ENCODE peak calls at places on chromosomes 11 and 22, in nine cellular contexts. C, H, A, I, Z, G, O, M and Q are unnamed samples.

GRCh38 chr22:26172389-26172990 is 3.2 kb downstream of the SEZ6L start:
- DNase-seq in A (no peak), Z (no peak), I (peak; percentile 36), G (peak; percentile 87), O (no peak), M (peak; percentile 52), H (no peak), C (peak; percentile 58), Q (no peak)

GRCh38 chr22:49929553-49929979 is 11.1 kb downstream of the CRELD2 start:
- DNase-seq in O (peak; percentile 70), H (no peak), I (peak; percentile 63), Z (peak; percentile 86), M (peak; percentile 73), G (peak; percentile 90), C (peak; percentile 85), A (peak; percentile 65), Q (no peak)

GRCh38 chr11:18105086-18105801 is 638 bp downstream of the SAAL1 start:
- DNase-seq in C (no peak), M (no peak), O (no peak), A (no peak), I (no peak), H (no peak), Z (no peak), G (no peak), Q (no peak)

GRCh38 chr11:33157103-33158027 is 3.9 kb downstream of the CSTF3 start:
- DNase-seq in I (no peak), H (no peak), G (no peak), M (peak; percentile 32), O (no peak), A (no peak), C (no peak), Z (no peak), Q (no peak)

GRCh38 chr11:120523196-120523595 is 11.6 kb downstream of the GRIK4 start:
- DNase-seq in I (no peak), O (no peak), A (no peak), Z (no peak), G (peak; percentile 68), H (no peak), C (no peak), M (no peak), Q (no peak)

GRCh38 chr11:40129276-40129675 is 1330.2 kb downstream of the LRRC4C start:
- DNase-seq in I (no peak), G (no peak), M (peak; percentile 3), Z (no peak), H (no peak), C (no peak), A (no peak), O (no peak), Q (no peak)

GRCh38 chr11:11411401-11411985 is 58.4 kb upstream of the CSNK2A3 start:
- DNase-seq in H (no peak), I (no peak), A (no peak), M (no peak), O (no peak), G (no peak), Z (no peak), C (no peak), Q (no peak)

GRCh38 chr11:48066881-48067800 is 86.8 kb downstream of the PTPRJ start:
- DNase-seq in M (peak; percentile 37), I (no peak), C (no peak), Z (no peak), H (peak; percentile 79), O (no peak), A (no peak), G (peak; percentile 46), Q (no peak)

GRCh38 chr22:17749605-17750395 is 24.5 kb downstream of the BID start:
- DNase-seq in M (no peak), C (no peak), I (no peak), Z (no peak), G (no peak), H (no peak), A (no peak), O (no peak), Q (no peak)

GRCh38 chr11:57793711-57794110 is 32.1 kb downstream of the CTNND1 start:
- DNase-seq in I (no peak), Z (no peak), O (no peak), H (no peak), C (no peak), M (no peak), A (no peak), G (peak; percentile 25), Q (no peak)

GRCh38 chr11:57787920-57788716 is 26.5 kb downstream of the CTNND1 start:
- DNase-seq in C (no peak), I (no peak), M (no peak), Z (no peak), H (no peak), G (peak; percentile 65), A (no peak), O (no peak), Q (no peak)

GRCh38 chr11:57792870-57793269 is 31.3 kb downstream of the CTNND1 start:
- DNase-seq in C (no peak), M (no peak), G (no peak), H (no peak), Z (no peak), A (no peak), O (no peak), I (peak; percentile 42), Q (no peak)

GRCh38 chr11:57791321-57792059 is 29.9 kb downstream of the CTNND1 start:
- DNase-seq in G (peak; percentile 58), H (no peak), M (no peak), A (no peak), Z (no peak), C (no peak), I (no peak), O (no peak), Q (no peak)

DNA sequence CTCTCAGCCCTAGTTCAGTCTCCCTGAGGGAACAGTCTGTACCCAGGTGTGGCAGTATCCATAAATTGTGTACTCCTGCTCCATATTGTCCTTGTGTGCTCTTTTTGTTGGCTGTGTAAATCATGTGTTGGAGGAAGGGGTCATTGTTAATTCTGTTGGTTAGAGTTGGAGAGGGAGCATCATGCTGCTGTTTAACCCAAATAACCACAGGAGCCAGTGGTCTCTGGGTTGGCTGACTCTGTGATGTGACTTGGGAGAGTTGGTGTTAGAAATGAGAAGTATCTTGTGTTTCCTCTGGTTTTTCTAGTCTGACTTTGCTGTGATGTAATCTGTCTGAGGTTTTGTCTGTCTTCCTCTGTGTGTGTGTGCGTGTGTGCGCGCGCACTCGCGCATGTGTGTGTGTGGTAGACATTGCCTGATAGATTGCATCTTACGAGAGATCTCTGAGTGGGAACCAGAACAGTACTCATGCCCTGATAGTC is 30.5 kb downstream of the CTNND1 start:
- DNase-seq in Z (peak; percentile 92), I (peak; percentile 76), H (peak; percentile 67), C (peak; percentile 82), G (no peak), O (peak; percentile 93), M (no peak), A (peak; percentile 72), Q (peak; percentile 92)
- H3K4me1 ChIP-seq in Z (peaks cover 80% of the 10 kb centered on the region), I (peaks cover 24% of the 10 kb centered on the region), H (peaks cover 6% of the 10 kb centered on the region), C (peaks cover 28% of the 10 kb centered on the region), G (peaks cover 5% of the 10 kb centered on the region), O (peaks cover 29% of the 10 kb centered on the region), M (peaks cover 17% of the 10 kb centered on the region), A (peaks cover 12% of the 10 kb centered on the region), Q (peaks cover 85% of the 10 kb centered on the region)

GRCh38 chr11:116742104-116742503 is 30.7 kb downstream of the BUD13 start:
- DNase-seq in Z (no peak), C (no peak), G (peak; percentile 56), M (peak; percentile 54), O (no peak), H (peak; percentile 77), A (no peak), I (no peak), Q (peak; percentile 34)

GRCh38 chr11:116738975-116739374 is 33.8 kb downstream of the BUD13 start:
- DNase-seq in O (no peak), I (no peak), C (no peak), A (no peak), Z (no peak), H (no peak), G (no peak), M (no peak), Q (no peak)

GRCh38 chr11:116736763-116737162 is 36.0 kb downstream of the BUD13 start:
- DNase-seq in C (no peak), I (no peak), H (no peak), Z (no peak), M (peak; percentile 13), O (no peak), A (no peak), G (peak; percentile 59), Q (no peak)

DNA sequence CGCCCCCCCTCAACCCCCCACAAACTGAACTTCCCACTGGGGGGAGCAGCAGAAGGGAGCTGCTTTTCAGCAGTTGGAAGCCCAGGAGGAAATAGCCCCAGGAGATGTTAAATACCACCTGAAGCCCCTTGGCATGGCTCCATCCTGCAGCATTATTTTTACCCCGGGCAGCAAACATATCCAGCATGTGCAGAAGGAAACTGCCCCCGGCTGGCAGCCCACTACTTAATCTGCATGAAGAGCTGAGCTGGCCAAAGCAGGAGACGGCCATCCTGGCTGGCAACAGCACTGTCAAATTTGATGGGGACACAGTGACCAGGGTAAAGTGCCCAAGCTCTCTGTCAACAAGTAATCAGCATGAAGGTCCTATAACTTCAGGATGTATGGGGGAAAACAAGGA is 32.0 kb downstream of the BUD13 start:
- DNase-seq in H (no peak), I (no peak), C (no peak), G (no peak), A (no peak), O (no peak), M (no peak), Z (no peak), Q (peak; percentile 79)
- H3K4me3 ChIP-seq in H (no peak overlapping the region), I (no peak overlapping the region), C (no peak overlapping the region), G (no peak overlapping the region), A (no peak overlapping the region), O (no peak overlapping the region), M (no peak overlapping the region), Z (no peak overlapping the region), Q (no peak overlapping the region)

GRCh38 chr11:104623518-104623917 is 274.7 kb downstream of the CASP12 start:
- DNase-seq in O (no peak), I (no peak), M (peak; percentile 34), H (peak; percentile 63), Z (no peak), A (no peak), C (no peak), G (no peak), Q (no peak)
- H3K27ac ChIP-seq in O (no peak overlapping the region), I (no peak overlapping the region), M (no peak overlapping the region), H (no peak overlapping the region), Z (no peak overlapping the region), A (no peak overlapping the region), C (no peak overlapping the region), G (no peak overlapping the region), Q (no peak overlapping the region)

GRCh38 chr11:130832571-130833432 is 83.5 kb downstream of the SNX19 start:
- DNase-seq in G (no peak), I (no peak), A (no peak), M (peak; percentile 54), Z (no peak), C (no peak), O (no peak), H (peak; percentile 47), Q (no peak)

GRCh38 chr11:130837194-130837593 is 79.1 kb downstream of the SNX19 start:
- DNase-seq in Z (no peak), A (no peak), G (no peak), H (no peak), M (no peak), I (no peak), C (no peak), O (no peak), Q (no peak)

GRCh38 chr11:130830563-130830950 is 85.7 kb downstream of the SNX19 start:
- DNase-seq in A (peak; percentile 41), G (no peak), M (no peak), O (no peak), Z (no peak), H (no peak), C (no peak), I (no peak), Q (no peak)

GRCh38 chr11:130831506-130832385 is 84.5 kb downstream of the SNX19 start:
- DNase-seq in G (peak; percentile 62), M (no peak), C (no peak), A (no peak), Z (no peak), H (no peak), O (no peak), I (no peak), Q (no peak)

GRCh38 chr11:130834886-130835285 is 81.4 kb downstream of the SNX19 start:
- DNase-seq in H (no peak), A (no peak), M (no peak), G (no peak), Z (no peak), I (no peak), C (no peak), O (no peak), Q (no peak)
- H3K4me1 ChIP-seq in H (peaks cover 9% of the 10 kb centered on the region), A (peaks cover 2% of the 10 kb centered on the region), M (peaks cover 16% of the 10 kb centered on the region), G (no peaks in the 10 kb centered on the region), Z (peaks cover 20% of the 10 kb centered on the region), I (no peaks in the 10 kb centered on the region), C (peaks cover 18% of the 10 kb centered on the region), O (no peaks in the 10 kb centered on the region), Q (peaks cover 15% of the 10 kb centered on the region)